ENCODE peak calls at places on chromosomes 4 and X, in seven cellular contexts. K is progenitor cell of endocrine pancreas, U is astrocyte of the spinal cord, B is AG04449, S is esophagus squamous epithelium, E is mammary epithelial cell, Z is RWPE1. Y is an unnamed sample.

GRCh38 chr4:84099591-84099990 is 399.5 kb downstream of the NKX6-1 start:
- DNase-seq in K (no peak), U (peak; percentile 0), B (no peak), S (no peak), E (no peak), Z (no peak), Y (no peak)

GRCh38 chr4:139763205-139763604 is 97.6 kb downstream of the MGST2 start:
- DNase-seq in K (no peak), U (no peak), B (no peak), S (no peak), E (no peak), Z (no peak), Y (no peak)

GRCh38 chr4:151555151-151555945 is 146.4 kb downstream of the FHIP1A start:
- DNase-seq in K (no peak), U (peak; percentile 39), B (no peak), S (no peak), E (peak; percentile 53), Z (peak; percentile 56), Y (peak; percentile 36)

GRCh38 chr4:10587697-10588096 is 96.9 kb downstream of the CLNK start:
- DNase-seq in K (no peak), U (peak; percentile 19), B (no peak), S (no peak), E (no peak), Z (no peak), Y (no peak)

GRCh38 chr4:10098770-10099139 is 17.8 kb downstream of the WDR1 start:
- DNase-seq in K (no peak), U (peak; percentile 83), B (no peak), S (no peak), E (peak; percentile 61), Z (peak; percentile 25), Y (no peak)

GRCh38 chr4:111537861-111538260 is 607.4 kb upstream of the FAM241A start:
- DNase-seq in K (no peak), U (peak; percentile 28), B (peak; percentile 69), S (no peak), E (no peak), Z (no peak), Y (no peak)

GRCh38 chrX:53280703-53281320 is 572 bp downstream of the IQSEC2 start:
- DNase-seq in K (no peak), U (peak; percentile 36), B (no peak), S (no peak), E (peak; percentile 55), Z (peak; percentile 29), Y (peak; percentile 63)

GRCh38 chr4:77697860-77698599 is 92.4 kb downstream of the CXCL13 start:
- DNase-seq in K (no peak), U (peak; percentile 85), B (peak; percentile 24), S (no peak), E (peak; percentile 64), Z (peak; percentile 60), Y (peak; percentile 66)

GRCh38 chr4:159382875-159383568 is 280.1 kb downstream of the RAPGEF2 start:
- DNase-seq in K (no peak), U (no peak), B (no peak), S (no peak), E (no peak), Z (no peak), Y (no peak)

GRCh38 chr4:152408514-152409327 is 127.2 kb downstream of the FBXW7 start:
- DNase-seq in K (no peak), U (peak; percentile 29), B (no peak), S (no peak), E (peak; percentile 56), Z (peak; percentile 22), Y (no peak)

GRCh38 chr4:108107116-108107515 is 61.6 kb downstream of the LEF1 start:
- DNase-seq in K (no peak), U (no peak), B (no peak), S (no peak), E (no peak), Z (no peak), Y (no peak)

GRCh38 chr4:99655315-99656081 is 2.1 kb downstream of the C4orf54 start:
- DNase-seq in K (no peak), U (peak; percentile 77), B (no peak), S (no peak), E (peak; percentile 93), Z (peak; percentile 55), Y (peak; percentile 83)
- TF ChIP-seq CTCF in K (no peak), U (no peak), B (no peak), S (no peak), E (no peak), Z (no peak), Y (no peak)

DNA sequence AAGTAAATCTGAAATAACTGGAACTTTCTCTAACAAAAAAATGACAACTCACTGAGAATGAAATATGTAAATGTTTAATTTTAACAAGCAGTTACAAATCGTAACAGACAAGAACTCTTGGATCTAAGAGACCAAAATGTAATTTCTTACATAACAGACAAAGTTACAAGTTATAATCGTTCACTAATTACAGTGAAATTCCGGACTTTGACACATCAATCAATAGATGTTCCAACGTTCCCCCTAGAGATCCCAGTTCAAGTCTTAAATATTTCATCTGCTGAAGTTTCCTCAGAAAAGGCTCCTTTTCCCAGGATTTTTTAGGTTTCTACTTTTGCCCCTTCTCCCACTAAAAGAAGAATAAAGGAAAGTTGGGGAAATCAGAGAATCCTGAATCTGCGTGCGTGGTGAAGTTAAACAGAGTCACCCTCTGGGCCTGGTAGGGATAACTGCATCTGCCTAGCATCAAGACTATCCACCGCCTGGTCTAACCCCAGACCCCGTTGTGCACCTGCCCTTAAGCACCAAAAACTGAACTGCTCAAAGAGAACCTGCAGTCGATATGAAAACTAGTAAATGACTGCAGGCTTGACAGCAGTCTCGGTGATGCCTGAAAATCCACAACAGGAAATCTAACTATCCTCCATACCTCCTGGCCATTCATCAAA is 2.3 kb downstream of the IRF2 start:
- DNase-seq in K (no peak), U (peak; percentile 42), B (no peak), S (no peak), E (no peak), Z (peak; percentile 38), Y (no peak)
- TF ChIP-seq CTCF in K (no peak), U (peak; percentile 10), B (no peak), S (no peak), E (no peak), Z (no peak), Y (peak; percentile 39)

GRCh38 chr4:76375703-76376102 is 45.2 kb downstream of the CCDC158 start:
- DNase-seq in K (no peak), U (no peak), B (no peak), S (no peak), E (no peak), Z (no peak), Y (no peak)
- TF ChIP-seq CTCF in K (no peak), U (no peak), B (no peak), S (no peak), E (no peak), Z (no peak), Y (no peak)

GRCh38 chr4:168631241-168632151 is 134.6 kb downstream of the PALLD start:
- DNase-seq in K (peak; percentile 75), U (peak; percentile 90), B (no peak), S (no peak), E (peak; percentile 80), Z (peak; percentile 66), Y (peak; percentile 84)
- TF ChIP-seq CTCF in K (peak; percentile 56), U (peak; percentile 38), B (peak; percentile 68), S (peak; percentile 44), E (peak; percentile 53), Z (peak; percentile 72), Y (peak; percentile 67)

DNA sequence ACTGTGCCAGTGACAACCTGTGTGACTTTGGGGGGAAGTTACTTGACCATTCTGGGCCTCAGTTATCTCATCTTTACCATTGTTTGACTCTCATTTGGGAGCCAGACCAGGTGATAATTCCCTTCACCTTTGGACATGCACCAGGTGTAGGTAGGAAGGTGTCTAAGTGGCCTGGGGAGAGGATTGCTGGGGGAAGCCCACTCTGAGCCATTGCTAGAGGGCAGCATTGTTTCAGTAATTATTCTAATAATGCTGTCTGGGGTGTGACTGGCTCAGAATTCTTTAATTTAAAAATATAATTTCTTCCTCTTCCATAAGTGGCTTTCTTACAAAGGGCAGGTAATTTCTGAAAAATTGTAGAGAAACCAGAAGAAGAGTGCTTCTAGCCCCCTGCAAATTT is 104.3 kb downstream of the RTL9 start:
- DNase-seq in K (no peak), U (no peak), B (no peak), S (no peak), E (no peak), Z (peak; percentile 7), Y (no peak)
- TF ChIP-seq CTCF in K (peak; percentile 47), U (peak; percentile 22), B (no peak), S (no peak), E (peak; percentile 28), Z (no peak), Y (peak; percentile 20)

DNA sequence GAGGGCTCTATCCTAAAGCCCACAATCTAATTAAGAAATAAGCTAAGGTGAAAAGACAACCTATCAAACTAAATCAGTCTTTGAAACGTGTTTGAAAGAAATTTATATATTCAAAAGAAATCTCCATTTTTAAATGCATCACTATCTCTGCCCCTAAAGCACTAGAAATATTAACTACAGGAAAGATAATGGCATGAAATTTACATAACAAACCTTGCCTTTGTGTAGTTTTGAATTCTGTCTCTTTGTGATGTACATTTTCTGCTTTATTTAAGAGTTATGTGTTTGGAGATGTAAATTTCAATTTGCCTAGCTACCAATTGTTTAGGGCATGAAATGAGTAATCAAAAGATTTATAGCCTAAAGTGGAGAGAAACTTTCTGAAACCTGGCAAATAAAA is 286.1 kb upstream of the TBX22 start:
- DNase-seq in K (no peak), U (no peak), B (no peak), S (no peak), E (no peak), Z (no peak), Y (no peak)
- TF ChIP-seq CTCF in K (no peak), U (no peak), B (no peak), S (no peak), E (no peak), Z (no peak), Y (no peak)

GRCh38 chr4:56435001-56435747 is at the start of gene PPAT:
- DNase-seq in K (peak; percentile 98), U (peak; percentile 99), B (peak; percentile 69), S (peak; percentile 94), E (peak; percentile 99), Z (peak; percentile 97), Y (peak; percentile 97)
- TF ChIP-seq CTCF in K (peak; percentile 38), U (peak; percentile 10), B (peak; percentile 46), S (peak; percentile 25), E (no peak), Z (peak; percentile 8), Y (peak; percentile 39)

DNA sequence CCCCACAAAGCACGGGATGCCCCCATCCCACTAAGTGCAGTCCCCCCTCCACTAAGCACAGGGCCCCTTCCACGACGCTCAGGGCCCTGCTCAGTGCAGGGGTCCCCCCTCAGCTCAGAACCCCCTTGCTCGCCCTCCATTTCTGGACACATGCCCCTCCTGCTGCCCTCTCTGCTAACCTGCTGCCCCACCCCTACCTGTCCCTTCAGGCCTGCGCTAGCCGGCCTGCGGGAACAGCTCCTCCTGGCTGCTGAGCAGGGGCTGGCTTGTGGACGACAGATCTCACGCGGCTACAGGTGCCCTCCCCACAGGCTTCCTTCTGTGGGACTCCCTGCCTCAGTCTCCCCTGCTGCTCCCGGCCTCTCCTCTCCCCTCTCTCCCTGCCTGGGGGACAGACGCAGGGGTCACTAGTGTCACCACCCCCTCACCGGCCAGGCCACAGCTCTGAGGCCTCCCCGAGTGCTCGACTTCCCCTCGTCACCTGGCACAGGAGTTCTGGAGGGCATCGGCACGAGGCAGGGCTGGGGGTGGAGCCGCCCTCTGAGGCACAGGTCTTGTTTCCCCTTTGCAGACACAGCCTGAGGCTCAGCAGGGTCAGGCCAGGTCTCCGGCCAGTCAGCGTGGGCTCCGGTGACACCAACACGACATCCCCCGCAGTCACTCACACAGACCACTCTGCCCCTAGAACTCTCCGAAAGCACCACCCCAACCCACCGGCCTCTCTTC is 21.6 kb downstream of the GAK start:
- DNase-seq in K (no peak), U (no peak), B (no peak), S (no peak), E (no peak), Z (no peak), Y (no peak)
- TF ChIP-seq CTCF in K (no peak), U (no peak), B (no peak), S (no peak), E (no peak), Z (no peak), Y (no peak)